ENCODE peak calls at places on chromosome 7, in ten cellular contexts. Z, X, E, B, Q, A, I, K, N and F are unnamed samples.

GRCh38 chr7:155021699-155022145 is 18.8 kb upstream of the PAXIP1 start:
- DNase-seq in X (no peak), B (no peak), Q (no peak), N (no peak), K (no peak), I (no peak), A (no peak), E (no peak), Z (no peak), F (no peak)

GRCh38 chr7:78634073-78634472 is 819.4 kb downstream of the MAGI2 start:
- DNase-seq in A (no peak), Z (no peak), N (no peak), Q (no peak), X (no peak), E (no peak), I (no peak), K (no peak), B (no peak), F (no peak)

GRCh38 chr7:98357751-98358161 is 43.1 kb downstream of the BAIAP2L1 start:
- DNase-seq in I (no peak), K (peak; percentile 23), A (no peak), B (peak; percentile 25), Q (peak; percentile 49), N (no peak), Z (peak; percentile 24), E (no peak), X (no peak), F (peak; percentile 49)

GRCh38 chr7:99219185-99219767 is 11.4 kb upstream of the KPNA7 start:
- DNase-seq in N (no peak), Z (no peak), X (no peak), I (peak; percentile 50), K (no peak), B (no peak), A (no peak), Q (no peak), E (no peak), F (no peak)

GRCh38 chr7:41187322-41187721 is 515.6 kb downstream of the INHBA start:
- DNase-seq in N (no peak), A (no peak), Q (no peak), X (no peak), B (no peak), K (no peak), Z (no peak), I (no peak), E (no peak), F (no peak)

GRCh38 chr7:39428221-39428620 is 138.0 kb upstream of the YAE1 start:
- DNase-seq in A (no peak), X (no peak), E (no peak), Z (peak; percentile 48), Q (no peak), K (no peak), I (no peak), N (no peak), B (no peak), F (peak; percentile 73)

GRCh38 chr7:131244259-131244852 is 83.3 kb upstream of the MKLN1 start:
- DNase-seq in I (no peak), X (no peak), N (peak; percentile 61), A (peak; percentile 73), Q (no peak), B (no peak), E (no peak), K (peak; percentile 67), Z (peak; percentile 97), F (peak; percentile 97)

GRCh38 chr7:10618934-10619333 is 354.7 kb upstream of the PHF14 start:
- DNase-seq in K (no peak), A (no peak), E (no peak), N (no peak), X (no peak), Z (no peak), Q (no peak), I (no peak), B (no peak), F (no peak)

GRCh38 chr7:10476642-10477041 is 497.0 kb upstream of the PHF14 start:
- DNase-seq in E (no peak), X (no peak), I (no peak), B (no peak), Q (no peak), K (no peak), N (no peak), A (no peak), Z (no peak), F (no peak)

GRCh38 chr7:25786958-25787730 is 364.9 kb upstream of the NFE2L3 start:
- DNase-seq in K (no peak), I (no peak), A (no peak), B (no peak), E (no peak), Q (no peak), N (no peak), Z (no peak), X (no peak), F (no peak)

GRCh38 chr7:51315393-51316261 is 982 bp downstream of the COBL start:
- DNase-seq in Z (no peak), E (no peak), X (no peak), Q (no peak), N (peak; percentile 29), A (no peak), B (peak; percentile 52), K (peak; percentile 28), I (peak; percentile 58), F (no peak)

GRCh38 chr7:41977165-41977651 is 259.8 kb downstream of the GLI3 start:
- DNase-seq in N (no peak), Q (no peak), I (no peak), A (no peak), K (no peak), X (no peak), Z (peak; percentile 75), E (no peak), B (no peak), F (peak; percentile 54)

GRCh38 chr7:3194501-3195141 is 106.4 kb upstream of the SDK1 start:
- DNase-seq in I (no peak), X (no peak), A (no peak), E (no peak), N (no peak), B (peak; percentile 66), K (peak; percentile 60), Z (peak; percentile 89), Q (no peak), F (peak; percentile 97)

GRCh38 chr7:105611856-105612775 is 30.8 kb upstream of the EFCAB10 start:
- DNase-seq in Q (no peak), Z (peak; percentile 27), A (no peak), B (no peak), X (no peak), I (no peak), E (no peak), K (no peak), N (no peak), F (peak; percentile 6)

GRCh38 chr7:105617280-105618015 is 36.2 kb upstream of the EFCAB10 start:
- DNase-seq in E (no peak), A (no peak), B (no peak), K (no peak), X (no peak), I (no peak), N (no peak), Z (no peak), Q (no peak), F (no peak)

GRCh38 chr7:105613611-105614330 is 32.5 kb upstream of the EFCAB10 start:
- DNase-seq in N (no peak), A (no peak), K (no peak), I (no peak), E (no peak), Q (no peak), X (no peak), Z (no peak), B (no peak), F (no peak)

GRCh38 chr7:105612806-105613205 is 31.5 kb upstream of the EFCAB10 start:
- DNase-seq in E (no peak), K (no peak), X (no peak), B (no peak), I (no peak), A (no peak), N (no peak), Q (no peak), Z (no peak), F (no peak)

GRCh38 chr7:105614341-105614840 is 33.1 kb upstream of the EFCAB10 start:
- DNase-seq in N (no peak), I (no peak), Q (no peak), Z (no peak), A (no peak), K (no peak), X (no peak), B (no peak), E (no peak), F (no peak)
- H3K36me3 ChIP-seq in N (no peaks in the 10 kb centered on the region), I (peaks cover 29% of the 10 kb centered on the region), Q (no peaks in the 10 kb centered on the region), Z (peaks cover 23% of the 10 kb centered on the region), A (peaks cover 42% of the 10 kb centered on the region), K (no peaks in the 10 kb centered on the region), X (peaks cover 69% of the 10 kb centered on the region), B (no peaks in the 10 kb centered on the region), E (peaks cover 26% of the 10 kb centered on the region), F (peaks cover 3% of the 10 kb centered on the region)

DNA sequence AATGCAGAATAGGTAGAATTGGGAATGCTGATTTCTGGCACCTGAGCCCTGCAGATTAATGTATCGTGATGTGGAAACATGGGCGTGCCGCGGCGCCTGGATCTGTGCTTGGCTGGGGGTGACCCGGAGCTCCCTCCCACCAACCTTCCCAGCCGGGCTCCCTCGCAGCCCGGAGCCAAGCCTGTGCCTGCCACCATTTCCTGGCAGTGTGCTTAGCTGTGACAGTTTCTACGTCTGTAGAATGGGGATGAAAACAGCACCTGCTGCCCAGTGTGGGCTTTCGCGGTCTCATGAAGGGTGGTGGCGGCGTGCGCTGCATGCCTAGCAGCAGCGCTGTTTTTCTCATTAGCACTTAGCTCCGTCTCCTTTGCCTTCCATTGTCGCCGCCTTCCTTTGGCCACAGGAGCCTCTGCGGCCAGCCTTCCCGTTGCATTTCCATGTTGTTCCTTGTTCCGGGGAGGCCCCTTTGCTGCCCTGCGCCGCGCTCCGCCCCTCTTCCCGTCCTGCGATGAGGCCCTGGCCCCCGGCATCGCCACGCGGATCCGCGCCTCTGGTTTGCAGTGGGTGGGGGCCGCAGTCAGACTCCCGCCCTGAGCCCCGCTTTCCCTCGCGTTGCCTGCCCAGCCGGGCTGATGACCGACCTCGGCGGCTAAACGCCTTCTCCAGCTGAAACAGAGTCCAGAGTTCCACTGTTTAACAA is 84.2 kb downstream of the CUL1 start:
- DNase-seq in Z (no peak), B (no peak), A (no peak), Q (no peak), K (no peak), X (no peak), I (no peak), E (no peak), N (no peak), F (no peak)
- H3K36me3 ChIP-seq in Z (peaks cover 42% of the 10 kb centered on the region), B (peaks cover 16% of the 10 kb centered on the region), A (peaks cover 76% of the 10 kb centered on the region), Q (no peaks in the 10 kb centered on the region), K (no peaks in the 10 kb centered on the region), X (peaks cover 79% of the 10 kb centered on the region), I (peaks cover 20% of the 10 kb centered on the region), E (peaks cover 33% of the 10 kb centered on the region), N (peaks cover 5% of the 10 kb centered on the region), F (peaks cover 20% of the 10 kb centered on the region)

GRCh38 chr7:37986780-37987380 is 66.4 kb downstream of the EPDR1 start:
- DNase-seq in Z (no peak), X (no peak), A (no peak), E (no peak), I (no peak), Q (no peak), B (no peak), N (no peak), K (no peak), F (peak; percentile 47)
- H3K36me3 ChIP-seq in Z (no peaks in the 10 kb centered on the region), X (no peaks in the 10 kb centered on the region), A (no peaks in the 10 kb centered on the region), E (no peaks in the 10 kb centered on the region), I (no peaks in the 10 kb centered on the region), Q (no peaks in the 10 kb centered on the region), B (no peaks in the 10 kb centered on the region), N (no peaks in the 10 kb centered on the region), K (no peaks in the 10 kb centered on the region), F (no peaks in the 10 kb centered on the region)

DNA sequence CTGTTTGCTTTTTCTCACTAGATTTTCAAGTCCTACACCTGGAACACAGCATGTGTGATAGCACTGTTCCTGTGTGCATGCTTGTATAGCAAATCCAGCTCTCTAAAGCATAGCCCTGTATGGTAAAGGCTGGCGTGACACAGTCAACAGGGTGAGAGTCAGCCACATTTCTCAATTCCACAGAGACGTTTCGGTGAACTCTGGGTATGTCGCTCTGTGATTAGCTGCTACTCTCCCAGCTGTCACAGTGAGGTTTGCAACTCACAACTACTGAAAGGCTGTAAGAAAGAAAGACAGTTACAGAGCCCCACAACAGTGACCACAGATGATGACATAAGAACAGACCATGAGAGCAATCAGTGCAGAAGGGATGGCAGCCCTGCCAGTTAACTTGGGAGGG is 170.6 kb upstream of the IMMP2L start:
- DNase-seq in I (no peak), A (no peak), X (no peak), Q (no peak), Z (no peak), K (no peak), E (no peak), N (no peak), B (no peak), F (no peak)
- H3K36me3 ChIP-seq in I (no peaks in the 10 kb centered on the region), A (no peaks in the 10 kb centered on the region), X (no peaks in the 10 kb centered on the region), Q (no peaks in the 10 kb centered on the region), Z (peaks cover 14% of the 10 kb centered on the region), K (no peaks in the 10 kb centered on the region), E (no peaks in the 10 kb centered on the region), N (peaks cover 3% of the 10 kb centered on the region), B (no peaks in the 10 kb centered on the region), F (no peaks in the 10 kb centered on the region)